ENCODE peak calls at places on chromosomes 11 and 22, in six cellular contexts. J is psoas muscle, C is skeletal muscle cell, U is AG04450, N is AG10803, T is stomach. K is an unnamed sample.

GRCh38 chr22:29663230-29663826 is 56.5 kb upstream of the CABP7 start:
- DNase-seq in T (no peak), J (no peak), N (no peak), C (no peak), U (peak), K (no peak)

GRCh38 chr22:50190182-50190951 is 4.7 kb downstream of the TRABD start:
- DNase-seq in U (no peak), N (peak), T (peak), C (no peak), J (peak), K (no peak)

GRCh38 chr11:12914401-12914912 is 94.7 kb upstream of the RASSF10 start:
- DNase-seq in T (no peak), J (peak), C (peak), N (peak), U (no peak), K (peak)

GRCh38 chr11:69321877-69322350 is 28.0 kb downstream of the MYEOV start:
- DNase-seq in U (peak), J (no peak), C (peak), N (peak), T (no peak), K (no peak)

GRCh38 chr11:3104961-3105790 is 48.0 kb upstream of the CARS1 start:
- DNase-seq in U (no peak), J (peak), T (peak), N (no peak), C (no peak), K (no peak)

GRCh38 chr11:79431535-79431934 is 9.3 kb downstream of the TENM4 start:
- DNase-seq in J (no peak), N (no peak), T (no peak), U (no peak), C (no peak), K (no peak)

GRCh38 chr11:58622344-58622743 is at the start of gene CNTF:
- DNase-seq in J (no peak), N (peak), T (no peak), U (no peak), C (no peak), K (no peak)

GRCh38 chr22:19120829-19121630 is 1.2 kb downstream of the DGCR2 start:
- DNase-seq in T (peak), J (no peak), N (peak), U (no peak), C (no peak), K (no peak)

GRCh38 chr11:131460931-131461330 is 90.5 kb downstream of the NTM start:
- DNase-seq in N (no peak), C (no peak), J (no peak), T (no peak), U (no peak), K (no peak)

GRCh38 chr11:26522912-26523610 is 49.0 kb downstream of the MUC15 start:
- DNase-seq in C (no peak), T (no peak), J (no peak), N (peak), U (no peak), K (peak)

GRCh38 chr11:66264893-66265292 is 3.5 kb upstream of the RAB1B start:
- DNase-seq in N (no peak), C (no peak), J (peak), U (no peak), T (peak), K (no peak)

GRCh38 chr11:68159161-68159560 is 38.0 kb upstream of the CHKA start:
- DNase-seq in J (no peak), T (no peak), C (no peak), N (no peak), U (no peak), K (no peak)

GRCh38 chr11:88414385-88414861 is 76.9 kb upstream of the CTSC start:
- DNase-seq in U (no peak), J (no peak), N (peak), C (peak), T (no peak), K (peak)

GRCh38 chr11:79906189-79906588 is 465.4 kb upstream of the TENM4 start:
- DNase-seq in T (no peak), N (no peak), C (no peak), J (no peak), U (no peak), K (no peak)

GRCh38 chr11:20193307-20193706 is 33.0 kb upstream of the DBX1 start:
- DNase-seq in C (no peak), T (no peak), J (no peak), U (no peak), N (no peak), K (no peak)

GRCh38 chr11:125925247-125925740 is 20.6 kb upstream of the VSIG10L2 start:
- DNase-seq in T (no peak), C (no peak), U (no peak), J (no peak), N (no peak), K (no peak)

GRCh38 chr11:87141980-87142514 is 104.3 kb downstream of the TMEM135 start:
- DNase-seq in C (no peak), N (no peak), J (no peak), U (no peak), T (no peak), K (no peak)

GRCh38 chr11:125952559-125952958 is 6.7 kb downstream of the VSIG10L2 start:
- DNase-seq in T (no peak), J (no peak), U (no peak), C (no peak), N (no peak), K (no peak)

GRCh38 chr11:128415539-128415938 is 171.8 kb downstream of the ETS1 start:
- DNase-seq in J (no peak), U (no peak), C (no peak), N (no peak), T (no peak), K (no peak)

GRCh38 chr11:83639995-83640758 is 354.0 kb upstream of the CCDC90B start:
- DNase-seq in U (no peak), C (no peak), T (no peak), N (no peak), J (no peak), K (no peak)

GRCh38 chr11:12474871-12475270 is 97.5 kb downstream of the PARVA start:
- DNase-seq in U (no peak), T (no peak), J (no peak), N (no peak), C (no peak), K (no peak)

GRCh38 chr11:113555071-113555739 is 80.0 kb upstream of the DRD2 start:
- DNase-seq in T (no peak), C (no peak), N (no peak), J (no peak), U (no peak), K (no peak)

GRCh38 chr11:113556036-113556435 is 80.8 kb upstream of the DRD2 start:
- DNase-seq in U (no peak), J (no peak), C (no peak), T (no peak), N (no peak), K (no peak)

GRCh38 chr11:113553235-113553634 is 78.0 kb upstream of the DRD2 start:
- DNase-seq in J (no peak), U (peak), C (peak), T (no peak), N (peak), K (peak)

GRCh38 chr11:113553905-113554304 is 78.7 kb upstream of the DRD2 start:
- DNase-seq in J (no peak), N (no peak), C (no peak), T (no peak), U (no peak), K (no peak)

DNA sequence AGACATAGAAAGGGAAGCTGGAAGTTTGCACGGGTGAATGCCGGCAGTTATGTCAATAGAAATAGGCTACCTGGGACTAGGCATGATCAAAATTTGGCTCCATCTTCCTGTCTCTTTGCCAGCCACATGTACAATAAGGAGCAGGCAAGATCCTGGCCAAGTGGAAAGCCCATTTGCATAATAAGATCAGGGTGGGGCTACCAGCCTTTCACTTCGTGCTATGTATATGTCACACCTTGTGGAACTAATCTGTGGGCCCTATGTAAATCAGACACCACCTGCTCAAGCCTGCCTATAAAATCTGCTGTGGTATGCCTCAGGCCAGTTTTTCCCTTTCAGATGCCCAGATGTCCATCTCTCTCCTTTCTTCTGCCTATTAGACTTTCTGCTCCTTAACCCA is 79.3 kb upstream of the DRD2 start:
- DNase-seq in T (peak), J (no peak), N (no peak), U (no peak), C (no peak), K (no peak)
- H3K4me3 ChIP-seq in T (no peak), J (no peak), N (no peak), U (no peak), C (no peak), K (no peak)

DNA sequence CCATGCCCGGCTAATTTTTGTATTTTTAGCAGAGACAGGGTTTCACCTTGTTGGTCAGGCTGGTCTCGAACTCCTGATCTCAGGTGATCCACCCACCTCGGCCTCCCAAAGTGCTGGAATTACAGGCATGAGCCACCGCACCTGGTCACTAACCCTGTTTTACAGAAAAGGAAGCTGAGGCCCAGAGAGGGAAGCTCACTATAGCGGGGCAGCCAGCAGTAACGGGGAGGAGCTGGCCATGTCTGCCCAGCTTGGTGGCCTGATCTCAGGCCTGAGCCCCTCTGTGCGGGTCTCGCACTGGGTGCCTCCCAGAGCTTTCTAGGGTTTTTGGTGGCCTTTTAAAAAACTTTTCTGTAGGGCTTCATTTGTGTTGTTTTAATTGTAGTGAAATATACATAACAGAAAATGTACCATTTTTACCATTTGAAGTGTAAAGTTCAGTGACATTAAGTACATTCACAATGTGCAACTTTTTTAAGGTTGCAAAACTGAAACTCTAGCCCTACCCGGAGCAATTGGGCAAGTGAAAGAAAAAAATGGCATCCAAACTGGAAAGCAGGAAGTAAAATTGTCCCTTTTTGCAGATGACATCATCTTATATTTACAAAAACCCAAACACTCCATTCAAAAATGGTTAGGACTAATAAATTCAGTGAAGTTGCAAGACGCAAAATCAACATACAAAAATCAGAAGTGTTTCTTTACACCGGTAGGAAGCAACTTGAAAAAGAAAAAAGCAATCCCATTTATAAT is 14.5 kb upstream of the CYTH4 start:
- DNase-seq in U (no peak), C (no peak), N (no peak), T (no peak), J (no peak), K (no peak)
- H3K4me3 ChIP-seq in U (no peak), C (no peak), N (no peak), T (peak), J (peak), K (no peak)

DNA sequence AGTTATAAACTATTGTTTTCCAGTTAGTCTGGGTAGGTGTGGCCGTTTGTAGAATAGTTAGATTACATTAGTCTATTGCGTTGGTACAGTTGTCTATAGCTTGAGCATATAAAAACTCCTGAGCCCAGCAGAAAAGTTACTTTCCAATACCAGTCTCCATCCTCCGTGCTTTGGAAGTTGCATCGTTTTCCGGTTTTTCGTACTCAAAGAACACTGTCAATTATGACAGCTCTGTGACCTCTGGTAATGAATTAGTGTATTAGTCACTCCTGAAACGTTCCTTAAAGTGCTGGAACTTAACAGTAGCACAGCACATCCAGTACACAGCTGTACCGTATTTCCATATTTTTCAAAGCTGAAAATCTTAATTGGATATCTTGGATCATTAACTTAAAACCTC is 808 bp upstream of the MSANTD2 start:
- DNase-seq in T (no peak), C (no peak), J (no peak), N (peak), U (no peak), K (no peak)
- H3K4me3 ChIP-seq in T (peak), C (peak), J (peak), N (peak), U (peak), K (peak)

GRCh38 chr22:49142891-49143290 is 684.8 kb downstream of the BRD1 start:
- DNase-seq in U (no peak), J (no peak), N (no peak), T (no peak), C (no peak), K (no peak)
- H3K4me3 ChIP-seq in U (no peak), J (no peak), N (no peak), T (no peak), C (no peak), K (no peak)

GRCh38 chr22:39284983-39285382 is 34.4 kb downstream of the RPL3 start:
- DNase-seq in C (no peak), T (no peak), J (no peak), N (no peak), U (no peak), K (no peak)

GRCh38 chr22:39284142-39284980 is 35.1 kb downstream of the RPL3 start:
- DNase-seq in C (no peak), T (no peak), U (no peak), N (no peak), J (no peak), K (no peak)

GRCh38 chr22:39288135-39288898 is 31.1 kb downstream of the RPL3 start:
- DNase-seq in U (no peak), N (no peak), J (no peak), C (no peak), T (no peak), K (no peak)

GRCh38 chr22:39289445-39290247 is 29.8 kb downstream of the RPL3 start:
- DNase-seq in N (no peak), C (no peak), T (no peak), J (no peak), U (no peak), K (no peak)

GRCh38 chr22:39287076-39287743 is 32.2 kb downstream of the RPL3 start:
- DNase-seq in J (no peak), U (no peak), N (peak), C (no peak), T (no peak), K (no peak)
- H3K4me3 ChIP-seq in J (no peak), U (no peak), N (no peak), C (no peak), T (no peak), K (no peak)

GRCh38 chr22:49052560-49052959 is 775.1 kb downstream of the BRD1 start:
- DNase-seq in T (no peak), U (no peak), N (no peak), J (no peak), C (no peak), K (no peak)
- H3K4me3 ChIP-seq in T (peak), U (no peak), N (no peak), J (peak), C (peak), K (no peak)

DNA sequence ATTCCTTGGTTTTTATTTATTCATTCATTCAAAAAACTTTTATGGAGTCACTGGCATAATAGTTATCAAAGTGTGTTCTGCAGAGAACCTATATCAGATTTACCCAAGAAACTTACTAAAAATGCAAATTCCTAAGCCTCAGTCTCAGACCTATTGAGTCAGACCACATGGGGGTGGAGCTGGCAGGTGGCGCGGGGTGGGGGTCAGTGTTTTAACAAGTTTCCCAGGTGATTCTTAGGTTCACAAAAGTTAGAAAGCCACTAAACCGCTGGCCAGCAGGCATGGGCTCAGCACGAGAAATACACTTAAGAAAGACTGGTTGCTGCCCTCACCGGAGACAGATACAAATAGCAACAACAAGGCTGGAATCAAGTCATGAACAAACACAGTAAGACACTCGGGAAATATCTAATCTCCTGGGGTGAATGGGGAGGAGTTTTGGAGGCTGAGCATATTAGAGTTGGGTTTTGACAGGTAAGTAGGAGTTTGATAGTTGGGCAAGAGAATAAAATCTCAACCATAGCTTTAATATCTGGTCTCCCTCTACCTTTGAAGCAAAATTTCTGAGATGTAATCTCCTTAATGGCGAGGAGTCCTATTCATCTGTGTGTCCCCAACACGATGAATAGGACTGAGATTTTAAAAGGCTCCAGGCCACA is 167.5 kb upstream of the NECTIN1 start:
- DNase-seq in N (no peak), U (no peak), J (no peak), T (no peak), C (no peak), K (no peak)
- H3K4me3 ChIP-seq in N (no peak), U (no peak), J (no peak), T (no peak), C (no peak), K (no peak)

DNA sequence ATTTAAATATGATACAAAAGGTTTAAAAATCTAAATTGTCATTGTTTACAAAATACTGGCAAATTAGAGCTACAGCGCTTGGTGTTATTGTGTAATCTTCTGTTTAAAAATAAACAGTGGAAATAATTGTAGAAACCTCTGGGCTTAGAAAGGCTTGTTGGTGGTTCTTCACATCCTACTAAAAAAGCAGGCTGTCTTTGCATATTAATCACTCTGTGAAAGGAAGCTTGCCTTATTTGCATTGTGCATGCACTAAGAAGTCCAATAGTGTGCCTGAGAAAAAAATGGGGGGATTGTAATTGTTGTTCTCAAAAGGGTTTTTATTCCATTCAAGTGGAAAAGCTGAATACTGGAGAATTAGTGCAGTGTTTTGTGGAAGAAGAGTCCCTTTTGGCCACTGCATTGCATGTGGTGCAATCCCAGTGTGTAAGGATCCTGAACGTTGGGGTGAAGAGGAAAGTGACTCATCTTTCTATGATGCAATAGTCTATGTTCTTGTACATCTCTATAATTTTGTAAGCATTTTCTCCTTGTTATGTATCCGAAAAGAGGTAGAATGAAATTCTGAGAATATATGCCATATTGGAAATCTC is 16.5 kb downstream of the NCAM1 start:
- DNase-seq in U (no peak), C (peak), N (peak), J (peak), T (no peak), K (no peak)
- H3K4me3 ChIP-seq in U (no peak), C (no peak), N (no peak), J (no peak), T (no peak), K (no peak)